ENCODE peak calls at places on chromosome 2, in ten cellular contexts. One of them, this sample, is unnamed.
A peak's percentile ranks its signal among the peaks of the same experiment; 100 is the strongest.

GRCh38 chr2:15943378-15943851 is 3.1 kb downstream of the MYCN start:
- DNase-seq in H1: no peak
- DNase-seq in tibial nerve: no peak
- DNase-seq in sigmoid colon: no peak
- DNase-seq in stomach: peak; percentile 47
- DNase-seq in A549: peak; percentile 42
- DNase-seq in ovary: peak; percentile 66
- DNase-seq in SK-N-SH: peak; percentile 94
- DNase-seq in K562: peak; percentile 14
- DNase-seq in GM12878: no peak
- DNase-seq in this sample: peak; percentile 18

GRCh38 chr2:189799030-189799331 is 14.7 kb downstream of the PMS1 start:
- DNase-seq in H1: no peak
- DNase-seq in tibial nerve: no peak
- DNase-seq in sigmoid colon: no peak
- DNase-seq in stomach: no peak
- DNase-seq in A549: no peak
- DNase-seq in ovary: no peak
- DNase-seq in SK-N-SH: no peak
- DNase-seq in K562: no peak
- DNase-seq in GM12878: no peak
- DNase-seq in this sample: no peak

GRCh38 chr2:74908763-74909444 is 49.5 kb upstream of the POLE4 start:
- DNase-seq in H1: no peak
- DNase-seq in tibial nerve: no peak
- DNase-seq in sigmoid colon: no peak
- DNase-seq in stomach: no peak
- DNase-seq in A549: no peak
- DNase-seq in ovary: no peak
- DNase-seq in SK-N-SH: peak; percentile 39
- DNase-seq in K562: no peak
- DNase-seq in GM12878: no peak
- DNase-seq in this sample: peak; percentile 70

GRCh38 chr2:164213916-164214315 is 407.4 kb downstream of the GRB14 start:
- DNase-seq in H1: no peak
- DNase-seq in tibial nerve: no peak
- DNase-seq in sigmoid colon: no peak
- DNase-seq in stomach: no peak
- DNase-seq in A549: no peak
- DNase-seq in ovary: no peak
- DNase-seq in SK-N-SH: no peak
- DNase-seq in K562: no peak
- DNase-seq in GM12878: no peak
- DNase-seq in this sample: no peak

GRCh38 chr2:54850171-54851122 is 127.0 kb downstream of the EML6 start:
- DNase-seq in H1: no peak
- DNase-seq in tibial nerve: no peak
- DNase-seq in sigmoid colon: no peak
- DNase-seq in stomach: no peak
- DNase-seq in A549: no peak
- DNase-seq in ovary: no peak
- DNase-seq in SK-N-SH: no peak
- DNase-seq in K562: no peak
- DNase-seq in GM12878: no peak
- DNase-seq in this sample: no peak

GRCh38 chr2:159444728-159445127 is 158.2 kb upstream of the WDSUB1 start:
- DNase-seq in H1: no peak
- DNase-seq in tibial nerve: no peak
- DNase-seq in sigmoid colon: no peak
- DNase-seq in stomach: no peak
- DNase-seq in A549: no peak
- DNase-seq in ovary: no peak
- DNase-seq in SK-N-SH: no peak
- DNase-seq in K562: peak; percentile 23
- DNase-seq in GM12878: no peak
- DNase-seq in this sample: no peak

GRCh38 chr2:19799881-19800780 is 101.7 kb downstream of the TTC32 start:
- DNase-seq in H1: no peak
- DNase-seq in tibial nerve: no peak
- DNase-seq in sigmoid colon: no peak
- DNase-seq in stomach: no peak
- DNase-seq in A549: no peak
- DNase-seq in ovary: no peak
- DNase-seq in SK-N-SH: no peak
- DNase-seq in K562: no peak
- DNase-seq in GM12878: no peak
- DNase-seq in this sample: no peak

GRCh38 chr2:64737547-64737946 is 83.8 kb upstream of the SERTAD2 start:
- DNase-seq in H1: no peak
- DNase-seq in tibial nerve: no peak
- DNase-seq in sigmoid colon: no peak
- DNase-seq in stomach: no peak
- DNase-seq in A549: no peak
- DNase-seq in ovary: no peak
- DNase-seq in SK-N-SH: no peak
- DNase-seq in K562: no peak
- DNase-seq in GM12878: peak; percentile 61
- DNase-seq in this sample: no peak

GRCh38 chr2:72276356-72276755 is 128.7 kb upstream of the CYP26B1 start:
- DNase-seq in H1: no peak
- DNase-seq in tibial nerve: no peak
- DNase-seq in sigmoid colon: no peak
- DNase-seq in stomach: no peak
- DNase-seq in A549: no peak
- DNase-seq in ovary: no peak
- DNase-seq in SK-N-SH: no peak
- DNase-seq in K562: no peak
- DNase-seq in GM12878: no peak
- DNase-seq in this sample: no peak

GRCh38 chr2:20074001-20074648 is 22.7 kb upstream of the LAPTM4A start:
- DNase-seq in H1: no peak
- DNase-seq in tibial nerve: no peak
- DNase-seq in sigmoid colon: no peak
- DNase-seq in stomach: peak; percentile 72
- DNase-seq in A549: no peak
- DNase-seq in ovary: no peak
- DNase-seq in SK-N-SH: peak; percentile 57
- DNase-seq in K562: no peak
- DNase-seq in GM12878: no peak
- DNase-seq in this sample: no peak

GRCh38 chr2:174888136-174888535 is 117.0 kb downstream of the CHN1 start:
- DNase-seq in H1: no peak
- DNase-seq in tibial nerve: no peak
- DNase-seq in sigmoid colon: no peak
- DNase-seq in stomach: no peak
- DNase-seq in A549: no peak
- DNase-seq in ovary: no peak
- DNase-seq in SK-N-SH: no peak
- DNase-seq in K562: no peak
- DNase-seq in GM12878: no peak
- DNase-seq in this sample: no peak

GRCh38 chr2:20637147-20637546 is 13.8 kb downstream of the HS1BP3 start:
- DNase-seq in H1: no peak
- DNase-seq in tibial nerve: no peak
- DNase-seq in sigmoid colon: peak; percentile 93
- DNase-seq in stomach: peak; percentile 71
- DNase-seq in A549: no peak
- DNase-seq in ovary: peak; percentile 43
- DNase-seq in SK-N-SH: no peak
- DNase-seq in K562: no peak
- DNase-seq in GM12878: no peak
- DNase-seq in this sample: no peak

GRCh38 chr2:20052872-20053281 is 1.4 kb upstream of the LAPTM4A start:
- DNase-seq in H1: no peak
- DNase-seq in tibial nerve: peak; percentile 48
- DNase-seq in sigmoid colon: peak; percentile 75
- DNase-seq in stomach: peak; percentile 56
- DNase-seq in A549: peak; percentile 81
- DNase-seq in ovary: peak; percentile 64
- DNase-seq in SK-N-SH: peak; percentile 63
- DNase-seq in K562: peak; percentile 90
- DNase-seq in GM12878: no peak
- DNase-seq in this sample: peak; percentile 79

GRCh38 chr2:182642328-182642727 is 73.7 kb upstream of the DNAJC10 start:
- DNase-seq in H1: no peak
- DNase-seq in tibial nerve: peak; percentile 16
- DNase-seq in sigmoid colon: peak; percentile 72
- DNase-seq in stomach: peak; percentile 33
- DNase-seq in A549: peak; percentile 3
- DNase-seq in ovary: no peak
- DNase-seq in SK-N-SH: peak; percentile 41
- DNase-seq in K562: peak; percentile 50
- DNase-seq in GM12878: peak; percentile 27
- DNase-seq in this sample: peak; percentile 41

GRCh38 chr2:222483513-222484039 is 59.2 kb downstream of the SGPP2 start:
- DNase-seq in H1: no peak
- DNase-seq in tibial nerve: no peak
- DNase-seq in sigmoid colon: no peak
- DNase-seq in stomach: no peak
- DNase-seq in A549: no peak
- DNase-seq in ovary: no peak
- DNase-seq in SK-N-SH: no peak
- DNase-seq in K562: no peak
- DNase-seq in GM12878: no peak
- DNase-seq in this sample: peak; percentile 32

DNA sequence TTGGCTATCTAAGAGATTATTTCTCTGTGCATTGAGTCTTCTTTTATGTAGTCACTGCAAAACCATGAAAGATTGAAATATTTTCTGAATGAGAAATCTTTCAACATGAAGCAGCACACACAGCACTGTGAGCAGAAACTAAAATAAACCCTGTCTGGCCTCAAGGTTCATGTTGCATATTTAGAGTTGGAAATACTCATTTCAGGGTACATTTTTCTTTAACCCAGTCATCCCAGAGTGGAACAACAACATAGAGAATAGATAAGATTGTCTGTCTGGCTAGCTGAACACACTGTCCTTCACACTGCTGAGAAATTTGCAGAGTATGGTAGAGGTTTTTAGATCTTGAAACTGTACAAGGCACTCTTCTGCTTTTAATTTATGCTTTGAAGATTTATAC is 24.8 kb upstream of the FN1 start:
- DNase-seq in H1: no peak
- DNase-seq in tibial nerve: no peak
- DNase-seq in sigmoid colon: no peak
- DNase-seq in stomach: no peak
- DNase-seq in A549: no peak
- DNase-seq in ovary: no peak
- DNase-seq in SK-N-SH: no peak
- DNase-seq in K562: no peak
- DNase-seq in GM12878: no peak
- DNase-seq in this sample: no peak
- TF ChIP-seq EP300 in H1: no peak
- TF ChIP-seq EP300 in tibial nerve: no peak
- TF ChIP-seq EP300 in sigmoid colon: no peak
- TF ChIP-seq EP300 in stomach: no peak
- TF ChIP-seq EP300 in A549: no peak
- TF ChIP-seq EP300 in ovary: no peak
- TF ChIP-seq EP300 in SK-N-SH: peak; percentile 93
- TF ChIP-seq EP300 in K562: no peak
- TF ChIP-seq EP300 in GM12878: no peak
- TF ChIP-seq EP300 in this sample: no peak

GRCh38 chr2:200373196-200373595 is 66.7 kb downstream of the SPATS2L start:
- DNase-seq in H1: no peak
- DNase-seq in tibial nerve: no peak
- DNase-seq in sigmoid colon: no peak
- DNase-seq in stomach: no peak
- DNase-seq in A549: no peak
- DNase-seq in ovary: no peak
- DNase-seq in SK-N-SH: no peak
- DNase-seq in K562: no peak
- DNase-seq in GM12878: no peak
- DNase-seq in this sample: no peak

GRCh38 chr2:200377143-200377773 is 70.8 kb downstream of the SPATS2L start:
- DNase-seq in H1: no peak
- DNase-seq in tibial nerve: no peak
- DNase-seq in sigmoid colon: no peak
- DNase-seq in stomach: no peak
- DNase-seq in A549: no peak
- DNase-seq in ovary: no peak
- DNase-seq in SK-N-SH: no peak
- DNase-seq in K562: no peak
- DNase-seq in GM12878: no peak
- DNase-seq in this sample: peak; percentile 21

GRCh38 chr2:200376422-200377142 is 70.1 kb downstream of the SPATS2L start:
- DNase-seq in H1: no peak
- DNase-seq in tibial nerve: no peak
- DNase-seq in sigmoid colon: no peak
- DNase-seq in stomach: no peak
- DNase-seq in A549: no peak
- DNase-seq in ovary: no peak
- DNase-seq in SK-N-SH: no peak
- DNase-seq in K562: peak; percentile 51
- DNase-seq in GM12878: no peak
- DNase-seq in this sample: peak; percentile 71

GRCh38 chr2:200377774-200378336 is 71.4 kb downstream of the SPATS2L start:
- DNase-seq in H1: no peak
- DNase-seq in tibial nerve: no peak
- DNase-seq in sigmoid colon: no peak
- DNase-seq in stomach: peak; percentile 57
- DNase-seq in A549: no peak
- DNase-seq in ovary: no peak
- DNase-seq in SK-N-SH: peak; percentile 44
- DNase-seq in K562: peak; percentile 68
- DNase-seq in GM12878: no peak
- DNase-seq in this sample: peak; percentile 54

GRCh38 chr2:200373973-200374416 is 67.5 kb downstream of the SPATS2L start:
- DNase-seq in H1: no peak
- DNase-seq in tibial nerve: no peak
- DNase-seq in sigmoid colon: no peak
- DNase-seq in stomach: no peak
- DNase-seq in A549: no peak
- DNase-seq in ovary: no peak
- DNase-seq in SK-N-SH: no peak
- DNase-seq in K562: no peak
- DNase-seq in GM12878: peak; percentile 68
- DNase-seq in this sample: peak; percentile 21
- H3K4me1 ChIP-seq in H1: peaks cover 7% of the 10 kb centered on the region
- H3K4me1 ChIP-seq in tibial nerve: peaks cover 9% of the 10 kb centered on the region
- H3K4me1 ChIP-seq in sigmoid colon: peaks cover 44% of the 10 kb centered on the region
- H3K4me1 ChIP-seq in stomach: peaks cover 67% of the 10 kb centered on the region
- H3K4me1 ChIP-seq in A549: peaks cover 67% of the 10 kb centered on the region
- H3K4me1 ChIP-seq in ovary: peaks cover 11% of the 10 kb centered on the region
- H3K4me1 ChIP-seq in SK-N-SH: peaks cover 16% of the 10 kb centered on the region
- H3K4me1 ChIP-seq in K562: peaks cover 54% of the 10 kb centered on the region
- H3K4me1 ChIP-seq in GM12878: peaks cover 30% of the 10 kb centered on the region
- H3K4me1 ChIP-seq in this sample: peaks cover 30% of the 10 kb centered on the region

GRCh38 chr2:122145805-122146204 is 390.4 kb downstream of the TSN start:
- DNase-seq in H1: no peak
- DNase-seq in tibial nerve: no peak
- DNase-seq in sigmoid colon: no peak
- DNase-seq in stomach: no peak
- DNase-seq in A549: no peak
- DNase-seq in ovary: no peak
- DNase-seq in SK-N-SH: no peak
- DNase-seq in K562: no peak
- DNase-seq in GM12878: no peak
- DNase-seq in this sample: no peak
- TF ChIP-seq EP300 in H1: no peak
- TF ChIP-seq EP300 in tibial nerve: no peak
- TF ChIP-seq EP300 in sigmoid colon: no peak
- TF ChIP-seq EP300 in stomach: no peak
- TF ChIP-seq EP300 in A549: no peak
- TF ChIP-seq EP300 in ovary: no peak
- TF ChIP-seq EP300 in SK-N-SH: no peak
- TF ChIP-seq EP300 in K562: no peak
- TF ChIP-seq EP300 in GM12878: no peak
- TF ChIP-seq EP300 in this sample: no peak

GRCh38 chr2:207162319-207162718 is 3.4 kb downstream of the KLF7 start:
- DNase-seq in H1: no peak
- DNase-seq in tibial nerve: no peak
- DNase-seq in sigmoid colon: no peak
- DNase-seq in stomach: no peak
- DNase-seq in A549: no peak
- DNase-seq in ovary: no peak
- DNase-seq in SK-N-SH: no peak
- DNase-seq in K562: no peak
- DNase-seq in GM12878: no peak
- DNase-seq in this sample: no peak
- H3K4me1 ChIP-seq in H1: peaks cover 2% of the 10 kb centered on the region
- H3K4me1 ChIP-seq in tibial nerve: peaks cover 56% of the 10 kb centered on the region
- H3K4me1 ChIP-seq in sigmoid colon: peaks cover 56% of the 10 kb centered on the region
- H3K4me1 ChIP-seq in stomach: peaks cover 63% of the 10 kb centered on the region
- H3K4me1 ChIP-seq in A549: peaks cover 54% of the 10 kb centered on the region
- H3K4me1 ChIP-seq in ovary: peaks cover 17% of the 10 kb centered on the region
- H3K4me1 ChIP-seq in SK-N-SH: peaks cover 22% of the 10 kb centered on the region
- H3K4me1 ChIP-seq in K562: no peaks in the 10 kb centered on the region
- H3K4me1 ChIP-seq in GM12878: peaks cover 5% of the 10 kb centered on the region
- H3K4me1 ChIP-seq in this sample: peaks cover 8% of the 10 kb centered on the region

This sample was measured in transverse colon.